ENCODE peak calls at places on chromosomes 6 and 20, in eight cellular contexts. O is GM12864, I is NCI-H1092, Z is GM13976, E is GM23248, C is choroid plexus epithelial cell, T is MM.1S, R is Kasumi-1. Y is an unnamed sample.

GRCh38 chr6:30060634-30060981 is 457 bp upstream of the POLR1H start:
- DNase-seq in O (no peak), I (no peak), Z (no peak), E (peak), C (peak), T (peak), R (no peak), Y (peak)

GRCh38 chr20:2256132-2256531 is 39.7 kb upstream of the TGM3 start:
- DNase-seq in O (no peak), I (no peak), Z (no peak), E (no peak), C (no peak), T (no peak), R (no peak), Y (no peak)

GRCh38 chr6:38973178-38974057 is 75.2 kb upstream of the GLP1R start:
- DNase-seq in O (peak), I (peak), Z (peak), E (peak), C (peak), T (peak), R (peak), Y (peak)

GRCh38 chr6:31541059-31541657 is 645 bp downstream of the DDX39B start:
- DNase-seq in O (no peak), I (no peak), Z (peak), E (peak), C (peak), T (peak), R (peak), Y (peak)

GRCh38 chr20:4009305-4009704 is 6.1 kb downstream of the RNF24 start:
- DNase-seq in O (no peak), I (no peak), Z (no peak), E (no peak), C (no peak), T (no peak), R (no peak), Y (no peak)

GRCh38 chr20:20225325-20225724 is 142.6 kb upstream of the INSM1 start:
- DNase-seq in O (no peak), I (peak), Z (no peak), E (no peak), C (no peak), T (no peak), R (no peak), Y (no peak)

GRCh38 chr6:3793545-3793944 is 42.0 kb upstream of the PXDC1 start:
- DNase-seq in O (no peak), I (no peak), Z (no peak), E (no peak), C (no peak), T (no peak), R (no peak), Y (no peak)

GRCh38 chr6:170007468-170008240 is 256.2 kb downstream of the ERMARD start:
- DNase-seq in O (no peak), I (no peak), Z (no peak), E (no peak), C (no peak), T (no peak), R (no peak), Y (no peak)

GRCh38 chr20:55678126-55678525 is 327.2 kb downstream of the CBLN4 start:
- DNase-seq in O (no peak), I (no peak), Z (no peak), E (no peak), C (no peak), T (no peak), R (no peak), Y (no peak)

GRCh38 chr6:82118150-82118562 is 129.4 kb downstream of the IBTK start:
- DNase-seq in O (no peak), I (no peak), Z (no peak), E (peak), C (peak), T (no peak), R (peak), Y (no peak)

GRCh38 chr6:54072708-54073313 is 38.4 kb upstream of the MLIP start:
- DNase-seq in O (no peak), I (no peak), Z (no peak), E (no peak), C (peak), T (no peak), R (no peak), Y (no peak)

GRCh38 chr20:34472246-34472925 is 43.8 kb upstream of the DYNLRB1 start:
- DNase-seq in O (no peak), I (no peak), Z (no peak), E (peak), C (peak), T (peak), R (no peak), Y (no peak)

GRCh38 chr20:23920408-23920780 is 40.8 kb upstream of the CST5 start:
- DNase-seq in O (no peak), I (no peak), Z (no peak), E (no peak), C (no peak), T (no peak), R (no peak), Y (no peak)

GRCh38 chr6:36067374-36068011 is 39.9 kb downstream of the MAPK14 start:
- DNase-seq in O (no peak), I (no peak), Z (no peak), E (peak), C (peak), T (no peak), R (no peak), Y (no peak)

GRCh38 chr20:2748551-2749342 is 51.7 kb downstream of the CPXM1 start:
- DNase-seq in O (no peak), I (no peak), Z (no peak), E (no peak), C (no peak), T (no peak), R (no peak), Y (peak)

GRCh38 chr20:37162674-37163073 is 16.5 kb upstream of the RPN2 start:
- DNase-seq in O (no peak), I (no peak), Z (no peak), E (no peak), C (peak), T (no peak), R (no peak), Y (no peak)

GRCh38 chr6:108526739-108527174 is 34.0 kb upstream of the FOXO3 start:
- DNase-seq in O (no peak), I (no peak), Z (peak), E (peak), C (peak), T (peak), R (peak), Y (no peak)